ENCODE peak calls at places on chromosomes 11 and 22, in six cellular contexts. A, S, E, W, L and I are unnamed samples.
A peak's percentile ranks its signal among the peaks of the same experiment; 100 is the strongest.

GRCh38 chr22:44316393-44317162 is 3.8 kb upstream of the SHISAL1 start:
- DNase-seq in A (no peak), S (no peak), E (no peak), W (no peak), L (no peak), I (no peak)

GRCh38 chr11:78465169-78465942 is 47.7 kb upstream of the GAB2 start:
- DNase-seq in A (peak; percentile 11), S (peak; percentile 86), E (peak; percentile 22), W (peak; percentile 65), L (no peak), I (no peak)

GRCh38 chr22:23556026-23556620 is 24.0 kb downstream of the IGLL1 start:
- DNase-seq in A (no peak), S (peak; percentile 30), E (no peak), W (no peak), L (no peak), I (no peak)

GRCh38 chr11:128476729-128477128 is 110.6 kb downstream of the ETS1 start:
- DNase-seq in A (peak; percentile 64), S (no peak), E (no peak), W (no peak), L (peak; percentile 43), I (peak; percentile 65)

GRCh38 chr11:121696177-121696863 is 243.6 kb upstream of the SORL1-AS1 start:
- DNase-seq in A (no peak), S (no peak), E (no peak), W (no peak), L (no peak), I (no peak)

GRCh38 chr22:44523981-44524759 is 26.1 kb upstream of the RTL6 start:
- DNase-seq in A (no peak), S (no peak), E (no peak), W (no peak), L (no peak), I (no peak)

GRCh38 chr11:124441081-124441480 is 4.4 kb downstream of the OR8B8 start:
- DNase-seq in A (no peak), S (no peak), E (no peak), W (no peak), L (no peak), I (no peak)

GRCh38 chr11:23252426-23252825 is 392.2 kb upstream of the CCDC179 start:
- DNase-seq in A (no peak), S (no peak), E (no peak), W (no peak), L (no peak), I (no peak)

GRCh38 chr11:93728792-93729128 is 12.5 kb downstream of the TAF1D start:
- DNase-seq in A (no peak), S (no peak), E (no peak), W (peak; percentile 10), L (no peak), I (no peak)

GRCh38 chr11:70247710-70248072 is 22.8 kb upstream of the PPFIA1 start:
- DNase-seq in A (no peak), S (no peak), E (no peak), W (no peak), L (no peak), I (peak; percentile 92)

GRCh38 chr22:22520667-22521602 is 865 bp upstream of the ZNF280A start:
- DNase-seq in A (no peak), S (no peak), E (no peak), W (peak; percentile 12), L (no peak), I (no peak)

GRCh38 chr11:396948-397548 is 3.0 kb downstream of the PKP3 start:
- DNase-seq in A (no peak), S (peak; percentile 90), E (peak; percentile 80), W (no peak), L (no peak), I (no peak)

GRCh38 chr11:110857885-110858555 is 145.8 kb upstream of the ARHGAP20 start:
- DNase-seq in A (no peak), S (no peak), E (no peak), W (no peak), L (no peak), I (no peak)

GRCh38 chr11:10657308-10658271 is 36.0 kb downstream of the IRAG1 start:
- DNase-seq in A (no peak), S (no peak), E (no peak), W (no peak), L (no peak), I (no peak)

GRCh38 chr11:94674005-94674491 is 94.1 kb upstream of the AMOTL1 start:
- DNase-seq in A (no peak), S (no peak), E (no peak), W (no peak), L (no peak), I (no peak)

GRCh38 chr11:56706486-56706885 is 7.6 kb downstream of the OR9G1 start:
- DNase-seq in A (no peak), S (no peak), E (no peak), W (no peak), L (no peak), I (no peak)

GRCh38 chr11:134414036-134414731 is 2.1 kb upstream of the B3GAT1 start:
- DNase-seq in A (no peak), S (no peak), E (no peak), W (no peak), L (no peak), I (no peak)

GRCh38 chr22:17370766-17371181 is 1.5 kb downstream of the CECR2 start:
- DNase-seq in A (no peak), S (no peak), E (no peak), W (no peak), L (no peak), I (no peak)

GRCh38 chr11:75263944-75264349 is 23.4 kb downstream of the TPBGL start:
- DNase-seq in A (no peak), S (peak; percentile 85), E (no peak), W (peak; percentile 26), L (no peak), I (no peak)

GRCh38 chr11:62543680-62544444 is 2.7 kb downstream of the AHNAK start:
- DNase-seq in A (no peak), S (no peak), E (no peak), W (no peak), L (no peak), I (no peak)

GRCh38 chr11:72001834-72002591 is 3.3 kb downstream of the IL18BP start:
- DNase-seq in A (no peak), S (no peak), E (no peak), W (no peak), L (no peak), I (no peak)

GRCh38 chr11:82996966-82997606 is 74.6 kb downstream of the RAB30 start:
- DNase-seq in A (no peak), S (no peak), E (no peak), W (peak; percentile 52), L (no peak), I (peak; percentile 96)

GRCh38 chr22:39699631-39700348 is 129.2 kb downstream of the CACNA1I start:
- DNase-seq in A (no peak), S (no peak), E (no peak), W (no peak), L (no peak), I (no peak)

GRCh38 chr11:59849129-59849528 is 3.8 kb upstream of the CBLIF start:
- DNase-seq in A (no peak), S (no peak), E (no peak), W (no peak), L (no peak), I (no peak)

GRCh38 chr11:24509114-24509513 is 12.3 kb downstream of the LUZP2 start:
- DNase-seq in A (no peak), S (no peak), E (no peak), W (no peak), L (no peak), I (no peak)

GRCh38 chr11:32421992-32422391 is 13.3 kb downstream of the WT1 start:
- DNase-seq in A (no peak), S (no peak), E (no peak), W (no peak), L (no peak), I (no peak)

GRCh38 chr11:92380882-92381281 is 156.3 kb downstream of the FAT3 start:
- DNase-seq in A (no peak), S (no peak), E (no peak), W (no peak), L (no peak), I (no peak)

GRCh38 chr11:27830206-27830605 is 130.0 kb upstream of the BDNF start:
- DNase-seq in A (no peak), S (no peak), E (no peak), W (no peak), L (no peak), I (no peak)

GRCh38 chr11:79196950-79197349 is 243.9 kb downstream of the TENM4 start:
- DNase-seq in A (no peak), S (no peak), E (no peak), W (no peak), L (no peak), I (no peak)

DNA sequence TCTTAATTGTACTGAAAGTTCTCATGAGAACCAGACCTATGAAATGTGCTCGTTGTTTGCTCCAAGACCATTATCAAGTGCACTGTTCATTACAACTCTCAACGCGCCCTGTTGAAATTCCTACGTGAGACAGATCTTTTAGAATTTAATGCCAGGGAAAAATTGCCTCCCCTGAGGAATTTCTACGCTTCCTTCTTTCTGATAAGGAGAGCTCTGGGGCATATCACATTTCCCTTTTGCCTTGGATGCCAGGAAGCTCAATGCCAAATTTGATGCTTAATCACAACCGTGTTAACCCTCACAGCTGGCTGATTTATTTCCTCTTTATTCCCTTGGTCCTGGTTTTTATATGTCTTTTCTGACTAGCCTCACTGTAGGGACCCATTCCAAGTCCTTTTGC is 109.3 kb downstream of the MICAL2 start:
- DNase-seq in A (no peak), S (no peak), E (no peak), W (no peak), L (no peak), I (no peak)
- H3K4me3 ChIP-seq in A (no peak overlapping the region), S (no peak overlapping the region), E (no peak overlapping the region), W (no peak overlapping the region), L (no peak overlapping the region), I (no peak overlapping the region)

GRCh38 chr22:43281400-43281799 is 61.8 kb downstream of the SCUBE1 start:
- DNase-seq in A (no peak), S (no peak), E (no peak), W (no peak), L (no peak), I (no peak)
- TF ChIP-seq CTCF in A (no peak), S (no peak), E (no peak), W (no peak), L (no peak), I (no peak)

GRCh38 chr11:64298966-64299846 is 952 bp upstream of the CATSPERZ start:
- DNase-seq in A (no peak), S (peak; percentile 84), E (peak; percentile 65), W (no peak), L (no peak), I (no peak)

GRCh38 chr11:64303109-64304031 is 2.0 kb upstream of the ESRRA start:
- DNase-seq in A (no peak), S (no peak), E (no peak), W (no peak), L (no peak), I (no peak)

GRCh38 chr11:64296830-64297721 is 3.1 kb upstream of the CATSPERZ start:
- DNase-seq in A (no peak), S (no peak), E (no peak), W (no peak), L (no peak), I (no peak)

GRCh38 chr11:64297722-64298358 is 2.3 kb upstream of the CATSPERZ start:
- DNase-seq in A (no peak), S (no peak), E (no peak), W (no peak), L (no peak), I (no peak)

GRCh38 chr11:64299847-64300648 is at the start of gene CATSPERZ:
- DNase-seq in A (no peak), S (no peak), E (no peak), W (no peak), L (no peak), I (no peak)
- H3K4me3 ChIP-seq in A (peak within 1 kb of the TSS; percentile 42), S (peak within 1 kb of the TSS; percentile 13), E (no peak within 1 kb of the TSS), W (peak within 1 kb of the TSS; percentile 46), L (no peak within 1 kb of the TSS), I (peak within 1 kb of the TSS; percentile 25)

GRCh38 chr11:119409731-119410130 is 13.2 kb downstream of the THY1 start:
- DNase-seq in A (no peak), S (no peak), E (no peak), W (no peak), L (no peak), I (no peak)
- TF ChIP-seq CTCF in A (no peak), S (no peak), E (no peak), W (no peak), L (no peak), I (no peak)